ENCODE peak calls at places on chromosomes 1 and 21, in four cellular contexts. J is left ventricle myocardium inferior; S is colonic mucosa; L is CD8-positive, alpha-beta memory T cell. I is an unnamed sample. For H3K36me3, the result is how much of the 10 kb centered on the place peaks cover.

GRCh38 chr1:240492832-240493440 is 119.0 kb downstream of the GREM2 start:
- DNase-seq in J (no peak), S (peak), L (peak), I (no peak)

GRCh38 chr21:25750085-25750484 is 15.3 kb downstream of the GABPA start:
- DNase-seq in J (no peak), S (no peak), L (peak), I (no peak)

GRCh38 chr1:187689137-187689536 is 860.4 kb downstream of the PLA2G4A start:
- DNase-seq in J (no peak), S (no peak), L (no peak), I (no peak)

GRCh38 chr1:234840253-234840652 is 230.3 kb upstream of the IRF2BP2 start:
- DNase-seq in J (no peak), S (no peak), L (no peak), I (no peak)

GRCh38 chr1:84603223-84603622 is 29.0 kb upstream of the CTBS start:
- DNase-seq in J (no peak), S (no peak), L (no peak), I (no peak)

GRCh38 chr1:78884685-78885452 is 121.7 kb downstream of the ADGRL4 start:
- DNase-seq in J (no peak), S (no peak), L (no peak), I (no peak)

GRCh38 chr1:7587726-7588456 is 183.2 kb upstream of the VAMP3 start:
- DNase-seq in J (no peak), S (no peak), L (no peak), I (no peak)

GRCh38 chr1:110235839-110236682 is 25.9 kb downstream of the KCNC4 start:
- DNase-seq in J (no peak), S (no peak), L (no peak), I (no peak)

GRCh38 chr1:71343686-71344416 is 263.0 kb upstream of the ZRANB2 start:
- DNase-seq in J (no peak), S (no peak), L (no peak), I (no peak)

GRCh38 chr1:5651964-5652751 is 340.1 kb downstream of the NPHP4 start:
- DNase-seq in J (no peak), S (no peak), L (no peak), I (no peak)

GRCh38 chr1:185401019-185401418 is 84.0 kb upstream of the IVNS1ABP start:
- DNase-seq in J (no peak), S (no peak), L (no peak), I (no peak)

GRCh38 chr1:110616587-110616986 is 10.4 kb upstream of the KCNA2 start:
- DNase-seq in J (no peak), S (no peak), L (no peak), I (no peak)

GRCh38 chr1:43844114-43844513 is 89.5 kb upstream of the ARTN start:
- DNase-seq in J (no peak), S (peak), L (no peak), I (no peak)

GRCh38 chr1:161952603-161953172 is 71.0 kb downstream of the OLFML2B start:
- DNase-seq in J (no peak), S (no peak), L (no peak), I (no peak)

GRCh38 chr1:41365772-41366427 is 4.7 kb downstream of the FOXO6 start:
- DNase-seq in J (no peak), S (peak), L (peak), I (no peak)

GRCh38 chr1:204560590-204560989 is 44.4 kb downstream of the MDM4 start:
- DNase-seq in J (no peak), S (no peak), L (no peak), I (no peak)

GRCh38 chr1:11882814-11883538 is 24.2 kb upstream of the NPPB start:
- DNase-seq in J (peak), S (peak), L (no peak), I (no peak)

DNA sequence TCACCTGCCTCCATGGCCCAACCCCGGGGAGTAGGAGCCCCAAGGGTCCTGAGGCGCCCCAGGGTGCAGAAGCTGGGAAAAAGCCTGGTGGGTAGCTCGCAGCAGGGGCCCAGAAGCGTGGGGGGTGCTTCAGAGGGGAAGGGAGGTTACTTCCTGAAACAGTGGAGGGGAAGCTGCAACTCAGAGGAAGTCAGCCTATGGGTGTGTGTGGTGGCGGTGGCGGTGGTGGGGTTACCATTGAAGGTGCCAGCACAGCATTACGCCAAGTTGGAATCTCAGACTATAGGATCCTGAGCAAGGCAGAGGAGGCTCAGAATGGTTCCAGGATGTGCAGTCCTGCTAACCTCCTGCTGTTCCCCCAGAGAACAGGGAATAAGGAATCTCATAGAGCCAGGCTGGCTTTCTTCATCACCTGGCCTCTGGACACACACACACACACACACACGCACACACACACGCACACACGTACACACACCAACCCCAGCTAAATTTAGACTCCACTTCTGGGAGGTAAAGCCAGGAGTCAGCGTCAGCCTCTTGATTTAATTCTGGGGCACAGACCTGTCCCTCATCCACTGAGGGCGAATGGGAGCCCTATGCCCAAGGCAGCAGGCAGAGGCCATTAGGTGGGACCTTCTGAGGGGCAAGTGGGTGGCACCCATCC is 1.3 kb downstream of the DENND4B start:
- DNase-seq in J (peak), S (peak), L (peak), I (no peak)
- H3K36me3 ChIP-seq in J (half or more), S (under half), L (under half), I (half or more)

GRCh38 chr1:25802915-25803314 is 2.9 kb downstream of the SELENON start:
- DNase-seq in J (no peak), S (no peak), L (no peak), I (no peak)

GRCh38 chr1:25803368-25803767 is 3.4 kb downstream of the SELENON start:
- DNase-seq in J (no peak), S (no peak), L (no peak), I (no peak)

GRCh38 chr1:25804964-25805862 is 5.2 kb downstream of the SELENON start:
- DNase-seq in J (no peak), S (no peak), L (no peak), I (no peak)

GRCh38 chr1:25805863-25806225 is 5.9 kb downstream of the SELENON start:
- DNase-seq in J (peak), S (no peak), L (no peak), I (no peak)

GRCh38 chr1:25804244-25804963 is 4.4 kb downstream of the SELENON start:
- DNase-seq in J (peak), S (no peak), L (no peak), I (no peak)
- H3K27ac ChIP-seq in J (peak), S (no peak), L (no peak), I (peak)

DNA sequence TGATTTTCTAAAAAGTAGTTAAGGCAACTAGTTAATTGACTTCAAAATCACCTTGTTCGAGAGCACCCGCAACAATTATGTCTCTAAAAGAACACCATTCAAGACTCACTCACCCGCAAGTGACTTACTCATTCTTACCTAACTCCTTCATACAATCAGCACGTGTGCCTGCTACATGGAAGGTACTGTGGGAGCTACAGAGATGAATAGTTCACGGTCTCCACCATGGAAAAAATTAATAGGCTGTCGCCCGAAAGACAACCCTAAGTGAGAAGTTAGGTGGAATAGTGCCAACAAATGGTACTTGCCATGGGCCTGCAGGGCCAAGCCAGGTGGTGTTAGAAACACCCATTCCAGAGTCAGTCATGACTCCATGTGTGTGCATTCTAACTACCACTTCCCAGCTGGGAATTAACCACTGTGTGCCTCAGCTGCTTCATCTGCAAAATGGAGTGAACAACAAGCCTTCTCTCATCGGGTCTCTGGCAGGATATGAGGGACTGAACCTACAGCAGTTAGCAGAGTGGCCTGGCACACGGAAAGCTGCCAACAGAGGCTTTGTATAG is 7.1 kb downstream of the SSBP3 start:
- DNase-seq in J (no peak), S (no peak), L (no peak), I (no peak)
- H3K36me3 ChIP-seq in J (under half), S (under half), L (under half), I (under half)

DNA sequence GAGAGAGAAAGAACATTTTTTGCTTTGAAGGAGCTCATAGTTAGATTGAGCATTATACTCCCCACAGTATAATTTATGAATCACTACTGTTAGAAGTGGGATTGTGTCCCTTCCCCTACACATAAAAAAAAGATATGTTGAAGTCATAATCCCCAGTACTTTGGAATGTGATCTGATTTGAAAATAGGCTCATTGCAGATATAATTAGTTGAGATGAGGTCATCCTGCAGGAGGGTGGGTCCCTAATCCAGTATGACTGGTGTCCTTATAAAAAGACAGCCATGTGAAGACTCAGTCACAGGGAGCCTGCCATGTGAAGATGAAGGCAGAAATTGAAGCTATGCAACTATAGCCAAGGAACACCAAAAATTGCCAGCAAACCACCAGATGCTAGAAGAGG is 76.4 kb downstream of the TGFB2 start:
- DNase-seq in J (no peak), S (no peak), L (no peak), I (no peak)
- H3K27ac ChIP-seq in J (no peak), S (no peak), L (no peak), I (no peak)

GRCh38 chr1:223725578-223725977 is 13.2 kb downstream of the CAPN2 start:
- DNase-seq in J (no peak), S (no peak), L (no peak), I (no peak)

GRCh38 chr1:223724376-223724775 is 12.0 kb downstream of the CAPN2 start:
- DNase-seq in J (no peak), S (no peak), L (no peak), I (no peak)

GRCh38 chr1:223720987-223721591 is 8.8 kb downstream of the CAPN2 start:
- DNase-seq in J (no peak), S (peak), L (no peak), I (no peak)

GRCh38 chr1:223721658-223722606 is 9.6 kb downstream of the CAPN2 start:
- DNase-seq in J (no peak), S (no peak), L (no peak), I (no peak)

GRCh38 chr1:223723351-223723904 is 11.1 kb downstream of the CAPN2 start:
- DNase-seq in J (no peak), S (no peak), L (no peak), I (no peak)
- H3K36me3 ChIP-seq in J (half or more), S (under half), L (under half), I (half or more)

GRCh38 chr1:198639581-198640235 is 868 bp downstream of the PTPRC start:
- DNase-seq in J (no peak), S (no peak), L (no peak), I (no peak)
- H3K27ac ChIP-seq in J (peak), S (peak), L (peak), I (peak)

DNA sequence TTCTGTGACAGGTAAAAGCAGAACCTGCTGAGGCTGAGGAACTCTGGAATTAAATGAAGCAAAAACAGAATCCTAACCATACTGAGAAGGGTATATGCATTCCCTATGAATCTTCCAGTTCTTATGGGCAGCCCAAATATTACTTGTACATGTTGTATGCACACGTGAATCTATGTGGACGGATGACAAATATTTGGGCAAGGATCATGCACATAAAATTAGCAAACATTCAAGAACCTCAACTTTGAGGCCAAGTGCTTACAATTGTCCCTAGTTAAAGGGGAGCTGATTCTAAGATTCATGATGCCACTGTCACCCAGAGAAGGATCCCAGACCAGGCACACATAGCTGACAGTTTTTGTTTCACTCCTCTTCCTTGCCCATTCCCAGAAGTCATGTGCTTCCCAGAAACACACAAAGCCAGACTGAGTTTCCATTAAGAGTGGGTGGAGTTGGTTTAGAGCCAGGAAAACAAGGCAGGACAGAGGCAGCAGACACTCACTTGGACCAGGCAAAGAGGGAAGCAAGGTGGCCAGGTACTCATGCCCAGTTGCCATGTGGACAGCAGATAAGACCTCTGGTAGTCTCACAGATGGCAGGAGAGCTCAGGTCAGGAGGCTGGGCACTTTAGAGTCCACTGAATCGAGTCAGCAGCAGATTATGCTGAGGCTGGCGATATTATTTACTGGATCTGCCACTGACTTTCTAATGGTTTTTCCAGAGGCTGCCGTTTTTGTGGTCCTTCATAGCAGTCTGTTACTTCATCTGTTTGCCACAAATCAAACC is 25.5 kb downstream of the AK2 start:
- DNase-seq in J (peak), S (peak), L (no peak), I (no peak)
- H3K36me3 ChIP-seq in J (under half), S (under half), L (under half), I (under half)

GRCh38 chr21:44802396-44803153 is 955 bp upstream of the UBE2G2 start:
- DNase-seq in J (no peak), S (no peak), L (no peak), I (no peak)
- H3K27ac ChIP-seq in J (peak), S (no peak), L (peak), I (peak)

GRCh38 chr1:19087017-19087736 is 122.9 kb downstream of the UBR4 start:
- DNase-seq in J (no peak), S (peak), L (no peak), I (no peak)

GRCh38 chr1:19083081-19083480 is 126.6 kb upstream of the IFFO2 start:
- DNase-seq in J (no peak), S (no peak), L (no peak), I (no peak)

GRCh38 chr1:19086176-19086875 is 123.7 kb downstream of the UBR4 start:
- DNase-seq in J (peak), S (peak), L (no peak), I (no peak)

GRCh38 chr1:19081218-19081893 is 124.9 kb upstream of the IFFO2 start:
- DNase-seq in J (no peak), S (peak), L (no peak), I (no peak)

DNA sequence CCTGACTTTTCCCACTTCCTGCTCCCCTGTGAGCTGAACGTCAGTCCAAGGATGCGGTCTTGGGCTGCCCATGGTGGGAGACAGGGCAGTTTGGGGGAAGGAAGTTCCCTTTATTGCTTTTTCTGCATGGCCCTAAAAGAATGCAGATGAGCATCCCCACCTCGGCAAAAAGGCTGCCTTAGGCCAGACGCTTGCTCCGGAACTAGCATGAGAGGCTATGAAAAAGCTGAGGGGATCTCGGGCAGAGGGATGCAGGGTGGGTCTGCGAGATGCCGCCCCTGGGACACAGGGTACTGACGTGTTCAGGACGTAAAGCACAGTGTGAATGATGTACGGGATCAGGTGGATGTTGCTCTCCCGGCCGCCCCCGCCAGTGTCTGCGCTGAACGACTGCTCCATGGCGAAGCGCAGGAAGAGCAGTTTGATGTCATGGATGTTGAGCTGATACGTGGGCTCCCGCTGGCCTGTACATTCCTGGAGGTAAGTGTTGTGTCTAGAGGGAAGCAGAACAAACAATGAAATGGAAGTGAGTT is 125.8 kb downstream of the UBR4 start:
- DNase-seq in J (no peak), S (no peak), L (no peak), I (no peak)
- H3K36me3 ChIP-seq in J (half or more), S (under half), L (half or more), I (half or more)